ENCODE peak calls at places on chromosomes 16 and 17, in five cellular contexts. I is iPS DF 6.9; A is naive B cell; D is stimulated activated CD4-positive, alpha-beta T cell treated with anti-CD3 and anti-CD28 coated beads, Interleukin-15, amount 100 ng/mL, for 1 hour; G is cardiac muscle cell. Z is an unnamed sample.

GRCh38 chr16:66881014-66881417 is 701 bp downstream of the PDP2 start:
- DNase-seq in I (no peak), A (no peak), D (no peak), G (no peak), Z (no peak)

GRCh38 chr17:18267927-18268711 is 7.7 kb downstream of the MIEF2 start:
- DNase-seq in I (no peak), A (no peak), D (no peak), G (no peak), Z (no peak)

GRCh38 chr16:73066927-73067670 is 19.2 kb upstream of the ZFHX3 start:
- DNase-seq in I (no peak), A (no peak), D (no peak), G (peak; percentile 67), Z (no peak)

GRCh38 chr16:56888806-56889205 is 23.8 kb downstream of the SLC12A3 start:
- DNase-seq in I (no peak), A (peak; percentile 63), D (no peak), G (no peak), Z (no peak)

GRCh38 chr16:17269434-17269833 is 201.3 kb downstream of the XYLT1 start:
- DNase-seq in I (no peak), A (no peak), D (no peak), G (no peak), Z (no peak)

GRCh38 chr17:45757431-45758218 is 26.5 kb upstream of the CRHR1 start:
- DNase-seq in I (no peak), A (no peak), D (no peak), G (no peak), Z (no peak)

GRCh38 chr17:37844158-37844976 is 79.8 kb upstream of the TBC1D3K start:
- DNase-seq in I (no peak), A (peak; percentile 55), D (peak; percentile 6), G (peak; percentile 67), Z (peak; percentile 25)

GRCh38 chr17:40290629-40291296 is 3.1 kb downstream of the CDC6 start:
- DNase-seq in I (no peak), A (peak; percentile 15), D (no peak), G (peak; percentile 91), Z (no peak)

GRCh38 chr17:20230924-20231323 is 221.8 kb downstream of the SPECC1 start:
- DNase-seq in I (no peak), A (no peak), D (no peak), G (no peak), Z (no peak)

GRCh38 chr17:68461589-68461988 is 4.3 kb upstream of the WIPI1 start:
- DNase-seq in I (no peak), A (no peak), D (no peak), G (no peak), Z (no peak)

GRCh38 chr16:89764711-89765201 is 43.4 kb downstream of the ZNF276 start:
- DNase-seq in I (no peak), A (peak; percentile 72), D (no peak), G (peak; percentile 5), Z (no peak)

GRCh38 chr17:47470836-47471235 is 60.1 kb upstream of the NPEPPS start:
- DNase-seq in I (no peak), A (no peak), D (no peak), G (no peak), Z (no peak)

GRCh38 chr17:76000016-76000754 is 470 bp upstream of the CDK3 start:
- DNase-seq in I (no peak), A (peak; percentile 50), D (peak; percentile 38), G (peak; percentile 43), Z (peak; percentile 25)

GRCh38 chr16:47904691-47905090 is 251.1 kb downstream of the ABCC12 start:
- DNase-seq in I (no peak), A (no peak), D (no peak), G (no peak), Z (no peak)

GRCh38 chr16:1159973-1160772 is 7.3 kb downstream of the CACNA1H start:
- DNase-seq in I (no peak), A (no peak), D (no peak), G (no peak), Z (no peak)

GRCh38 chr16:30948956-30949654 is at the start of gene ORAI3:
- DNase-seq in I (no peak), A (peak; percentile 73), D (no peak), G (peak; percentile 73), Z (no peak)

GRCh38 chr17:38710985-38711384 is 5.9 kb downstream of the MLLT6 start:
- DNase-seq in I (no peak), A (no peak), D (no peak), G (no peak), Z (no peak)

GRCh38 chr16:68993885-68994284 is 111.6 kb upstream of the HAS3 start:
- DNase-seq in I (no peak), A (no peak), D (no peak), G (peak; percentile 79), Z (no peak)

GRCh38 chr16:56950881-56951771 is 10.6 kb upstream of the CETP start:
- DNase-seq in I (no peak), A (peak; percentile 90), D (no peak), G (peak; percentile 70), Z (no peak)

GRCh38 chr16:48635199-48635718 is 25.3 kb upstream of the N4BP1 start:
- DNase-seq in I (no peak), A (no peak), D (no peak), G (no peak), Z (no peak)

GRCh38 chr17:82267575-82268379 is 5.7 kb downstream of the CSNK1D start:
- DNase-seq in I (no peak), A (no peak), D (no peak), G (peak; percentile 94), Z (no peak)

GRCh38 chr16:67415872-67416793 is at the start of gene ZDHHC1:
- DNase-seq in I (no peak), A (peak; percentile 65), D (no peak), G (peak; percentile 77), Z (no peak)

GRCh38 chr16:14505846-14506245 is 124.2 kb downstream of the PARN start:
- DNase-seq in I (no peak), A (no peak), D (no peak), G (peak; percentile 63), Z (no peak)

GRCh38 chr16:67657751-67658518 is 2.1 kb downstream of the ACD start:
- DNase-seq in I (no peak), A (no peak), D (no peak), G (no peak), Z (no peak)

GRCh38 chr16:85583491-85584181 is 29.5 kb upstream of the GSE1 start:
- DNase-seq in I (no peak), A (no peak), D (no peak), G (peak; percentile 53), Z (peak; percentile 4)

GRCh38 chr17:691423-691822 is 23.2 kb downstream of the VPS53 start:
- DNase-seq in I (no peak), A (no peak), D (no peak), G (no peak), Z (no peak)

Z was measured in activated naive CD8-positive, alpha-beta T cell treated with anti-CD3 and anti-CD28 coated beads, Interleukin-2, amount 50 U/mL, for 16 hours.